ENCODE peak calls at places on chromosomes 7 and 10, in ten cellular contexts. N is sigmoid colon, W is heart left ventricle, Z is iPS DF 6.9, I is pancreas, G is AG04450, S is OCI-LY7, U is IMR-90, Q is SJSA1, B is tibial artery. M is an unnamed sample.

GRCh38 chr10:90635111-90635798 is 222.6 kb downstream of the HTR7 start:
- DNase-seq in N (no peak), W (no peak), Z (no peak), I (no peak), G (no peak), S (no peak), U (no peak), Q (no peak), B (no peak), M (no peak)

GRCh38 chr10:30600005-30600404 is 29.5 kb downstream of the LYZL2 start:
- DNase-seq in N (no peak), W (no peak), Z (no peak), I (no peak), G (no peak), S (no peak), U (peak), Q (no peak), B (no peak), M (no peak)

GRCh38 chr7:129959480-129960332 is 6.9 kb upstream of the UBE2H start:
- DNase-seq in N (peak), W (no peak), Z (no peak), I (peak), G (no peak), S (no peak), U (no peak), Q (no peak), B (no peak), M (no peak)

GRCh38 chr7:17633099-17633498 is 307.2 kb downstream of the SNX13 start:
- DNase-seq in N (no peak), W (no peak), Z (no peak), I (no peak), G (no peak), S (no peak), U (peak), Q (no peak), B (no peak), M (no peak)

GRCh38 chr7:47669178-47669878 is 87.4 kb upstream of the TNS3 start:
- DNase-seq in N (peak), W (peak), Z (no peak), I (no peak), G (peak), S (peak), U (peak), Q (peak), B (peak), M (no peak)

GRCh38 chr10:98258683-98259454 is 9.1 kb downstream of the LOXL4 start:
- DNase-seq in N (no peak), W (no peak), Z (no peak), I (no peak), G (no peak), S (no peak), U (no peak), Q (no peak), B (no peak), M (no peak)

GRCh38 chr10:71213761-71214440 is 1.5 kb downstream of the UNC5B start:
- DNase-seq in N (no peak), W (no peak), Z (no peak), I (peak), G (no peak), S (no peak), U (peak), Q (no peak), B (peak), M (no peak)

GRCh38 chr7:28988818-28989595 is 30.9 kb upstream of the TRIL start:
- DNase-seq in N (peak), W (peak), Z (no peak), I (no peak), G (peak), S (no peak), U (peak), Q (peak), B (peak), M (no peak)

GRCh38 chr7:50475340-50475739 is 25.2 kb upstream of the FIGNL1 start:
- DNase-seq in N (no peak), W (no peak), Z (no peak), I (no peak), G (no peak), S (no peak), U (no peak), Q (no peak), B (no peak), M (no peak)

GRCh38 chr10:72847681-72848080 is 45.9 kb upstream of the OIT3 start:
- DNase-seq in N (no peak), W (no peak), Z (no peak), I (no peak), G (no peak), S (no peak), U (peak), Q (no peak), B (no peak), M (no peak)

GRCh38 chr10:93995598-93996271 is 2.0 kb downstream of the PLCE1 start:
- DNase-seq in N (no peak), W (no peak), Z (no peak), I (no peak), G (no peak), S (no peak), U (peak), Q (peak), B (no peak), M (no peak)

GRCh38 chr10:58209669-58210068 is 58.0 kb downstream of the IPMK start:
- DNase-seq in N (no peak), W (peak), Z (no peak), I (no peak), G (no peak), S (no peak), U (peak), Q (no peak), B (no peak), M (no peak)

GRCh38 chr7:130210181-130210935 is 2.7 kb downstream of the SSMEM1 start:
- DNase-seq in N (no peak), W (no peak), Z (no peak), I (no peak), G (no peak), S (no peak), U (peak), Q (no peak), B (no peak), M (no peak)

GRCh38 chr10:60883187-60883586 is 60.8 kb downstream of the RHOBTB1 start:
- DNase-seq in N (no peak), W (peak), Z (no peak), I (no peak), G (no peak), S (peak), U (peak), Q (no peak), B (no peak), M (no peak)

GRCh38 chr10:60423920-60424319 is 34.2 kb upstream of the ANK3 start:
- DNase-seq in N (no peak), W (no peak), Z (no peak), I (no peak), G (no peak), S (no peak), U (no peak), Q (no peak), B (no peak), M (no peak)

GRCh38 chr10:83952273-83952672 is 187.0 kb upstream of the GHITM start:
- DNase-seq in N (no peak), W (no peak), Z (no peak), I (no peak), G (no peak), S (no peak), U (no peak), Q (no peak), B (no peak), M (no peak)

GRCh38 chr10:34178196-34178595 is 636.9 kb downstream of the PARD3 start:
- DNase-seq in N (no peak), W (no peak), Z (no peak), I (no peak), G (no peak), S (no peak), U (no peak), Q (no peak), B (no peak), M (no peak)

GRCh38 chr7:97002555-97003261 is 2.6 kb upstream of the DLX6 start:
- DNase-seq in N (no peak), W (no peak), Z (no peak), I (no peak), G (no peak), S (no peak), U (no peak), Q (no peak), B (no peak), M (no peak)

GRCh38 chr7:46990761-46991160 is 591.1 kb downstream of the TNS3 start:
- DNase-seq in N (no peak), W (no peak), Z (no peak), I (no peak), G (no peak), S (no peak), U (peak), Q (no peak), B (no peak), M (no peak)

GRCh38 chr7:2934211-2934731 is 90.2 kb upstream of the GNA12 start:
- DNase-seq in N (peak), W (no peak), Z (no peak), I (peak), G (peak), S (no peak), U (peak), Q (peak), B (peak), M (peak)

GRCh38 chr10:72388062-72388461 is 33.3 kb upstream of the DNAJB12 start:
- DNase-seq in N (no peak), W (no peak), Z (no peak), I (no peak), G (no peak), S (no peak), U (no peak), Q (no peak), B (no peak), M (no peak)

DNA sequence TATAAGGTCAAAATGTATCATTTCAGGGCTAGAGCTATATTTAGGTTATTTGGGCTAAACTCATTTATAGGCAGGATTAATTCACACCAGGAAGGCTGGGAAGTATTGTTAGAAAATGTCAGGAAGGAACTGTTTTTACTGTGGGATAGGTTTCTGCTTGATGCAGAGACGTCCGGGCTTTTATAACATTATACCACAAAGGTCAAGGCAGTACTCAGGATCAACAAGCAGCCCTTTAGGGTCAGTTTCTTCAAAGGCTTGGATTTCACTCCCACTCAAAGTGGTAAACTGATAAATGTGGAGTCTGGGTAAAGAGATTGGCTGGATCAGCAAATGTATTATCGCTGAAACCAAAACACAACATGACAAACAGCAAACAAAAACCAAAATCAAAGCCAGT is 127.2 kb downstream of the ARL5B start:
- DNase-seq in N (no peak), W (no peak), Z (no peak), I (no peak), G (no peak), S (no peak), U (no peak), Q (no peak), B (no peak), M (no peak)
- H3K4me3 ChIP-seq in N (no peak), W (no peak), Z (no peak), I (no peak), G (no peak), S (no peak), U (no peak), Q (no peak), B (no peak), M (no peak)

GRCh38 chr10:74854610-74855009 is 28.2 kb downstream of the KAT6B start:
- DNase-seq in N (no peak), W (no peak), Z (no peak), I (no peak), G (no peak), S (peak), U (no peak), Q (no peak), B (no peak), M (no peak)
- H3K4me3 ChIP-seq in N (no peak), W (no peak), Z (no peak), I (no peak), G (no peak), S (peak), U (no peak), Q (no peak), B (no peak), M (no peak)

DNA sequence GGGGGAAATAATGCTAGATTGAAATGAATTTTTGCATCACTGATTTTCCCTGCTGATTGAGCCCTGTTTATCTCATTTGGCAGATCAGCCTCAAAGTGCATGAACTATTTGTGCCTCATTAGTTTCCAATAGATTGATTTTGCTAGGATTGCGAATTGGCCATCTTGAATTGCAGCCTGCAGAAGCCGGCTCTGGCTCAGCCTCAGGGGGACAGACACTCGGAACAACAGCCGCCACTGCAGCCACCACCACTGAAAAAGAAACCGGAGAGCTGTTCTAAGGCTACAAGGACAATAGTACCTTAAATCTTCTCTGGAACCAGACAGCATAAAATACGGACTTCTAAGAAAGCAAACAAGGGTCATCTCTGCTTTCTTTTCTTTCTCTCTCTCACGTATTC is 11.3 kb upstream of the SORBS1 start:
- DNase-seq in N (no peak), W (no peak), Z (no peak), I (no peak), G (no peak), S (no peak), U (no peak), Q (no peak), B (no peak), M (no peak)
- H3K4me3 ChIP-seq in N (peak), W (no peak), Z (no peak), I (no peak), G (no peak), S (no peak), U (no peak), Q (no peak), B (no peak), M (no peak)

GRCh38 chr7:138004046-138004445 is 2.2 kb upstream of the CREB3L2 start:
- DNase-seq in N (no peak), W (no peak), Z (no peak), I (no peak), G (no peak), S (no peak), U (no peak), Q (no peak), B (no peak), M (no peak)

GRCh38 chr7:138001529-138002095 is at the start of gene CREB3L2:
- DNase-seq in N (no peak), W (peak), Z (no peak), I (peak), G (no peak), S (peak), U (peak), Q (peak), B (peak), M (peak)

GRCh38 chr7:138004936-138005335 is 3.0 kb upstream of the CREB3L2 start:
- DNase-seq in N (no peak), W (no peak), Z (no peak), I (no peak), G (no peak), S (no peak), U (no peak), Q (no peak), B (no peak), M (no peak)

GRCh38 chr7:138002096-138002827 is 376 bp upstream of the CREB3L2 start:
- DNase-seq in N (peak), W (peak), Z (peak), I (peak), G (peak), S (peak), U (peak), Q (peak), B (peak), M (peak)

GRCh38 chr7:138002828-138003189 is 923 bp upstream of the CREB3L2 start:
- DNase-seq in N (no peak), W (no peak), Z (no peak), I (no peak), G (no peak), S (no peak), U (no peak), Q (no peak), B (no peak), M (no peak)
- H3K4me3 ChIP-seq in N (no peak), W (no peak), Z (no peak), I (no peak), G (no peak), S (peak), U (no peak), Q (no peak), B (no peak), M (peak)

GRCh38 chr7:78020131-78020873 is 221.7 kb downstream of the PHTF2 start:
- DNase-seq in N (peak), W (peak), Z (no peak), I (no peak), G (peak), S (peak), U (peak), Q (peak), B (peak), M (peak)

GRCh38 chr7:78020874-78021249 is 222.3 kb downstream of the PHTF2 start:
- DNase-seq in N (no peak), W (no peak), Z (no peak), I (no peak), G (no peak), S (no peak), U (no peak), Q (no peak), B (no peak), M (no peak)

GRCh38 chr7:78017621-78018100 is 219.1 kb downstream of the PHTF2 start:
- DNase-seq in N (no peak), W (no peak), Z (no peak), I (no peak), G (no peak), S (no peak), U (no peak), Q (no peak), B (no peak), M (no peak)

GRCh38 chr7:78019457-78020130 is 221.0 kb downstream of the PHTF2 start:
- DNase-seq in N (peak), W (peak), Z (no peak), I (peak), G (peak), S (peak), U (peak), Q (peak), B (peak), M (peak)

DNA sequence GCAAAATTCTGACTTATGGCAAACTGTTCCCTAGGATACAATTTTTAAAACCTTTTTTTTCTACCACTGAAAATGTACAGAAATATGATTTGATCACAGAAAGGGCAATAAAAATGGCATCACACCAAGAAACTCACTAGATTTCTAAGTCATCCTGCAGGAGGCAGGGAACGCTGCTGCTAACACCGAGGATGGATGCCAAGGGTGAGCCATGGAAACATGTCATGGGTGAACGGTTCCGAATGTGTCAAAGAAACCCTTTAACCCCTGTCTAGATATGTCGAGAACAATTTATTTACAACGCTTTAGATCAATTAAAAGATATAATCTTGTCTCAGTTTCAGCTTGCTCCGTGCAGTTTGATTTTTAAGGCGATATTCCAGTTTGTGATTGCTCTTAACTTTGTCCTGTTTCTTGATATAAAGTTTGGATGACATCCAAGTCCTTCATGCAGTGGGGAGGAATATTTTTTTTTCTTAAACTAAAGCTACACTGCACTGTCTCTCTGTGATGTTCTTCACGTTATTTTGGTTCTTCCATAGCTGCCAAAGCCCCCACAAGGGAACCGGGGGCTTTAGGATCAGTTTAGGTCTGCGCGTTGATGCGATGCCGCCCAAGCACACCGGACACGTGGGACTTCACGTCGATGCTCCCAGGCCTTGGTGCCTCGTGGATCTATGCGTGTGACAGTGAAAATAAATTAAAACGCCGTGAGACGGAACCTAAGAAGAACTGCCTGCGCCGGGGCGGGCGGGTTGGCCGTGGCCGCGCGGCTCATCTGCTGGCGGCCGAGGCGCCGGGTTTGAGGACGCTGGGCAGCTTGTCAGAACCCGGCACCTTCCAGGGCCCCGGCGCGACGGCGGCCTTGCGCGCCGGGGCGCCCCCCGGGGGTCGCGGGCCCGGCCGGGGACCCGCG is 220.2 kb downstream of the PHTF2 start:
- DNase-seq in N (peak), W (peak), Z (no peak), I (peak), G (no peak), S (no peak), U (peak), Q (no peak), B (peak), M (peak)
- H3K4me3 ChIP-seq in N (peak), W (no peak), Z (peak), I (peak), G (peak), S (peak), U (peak), Q (peak), B (peak), M (peak)

DNA sequence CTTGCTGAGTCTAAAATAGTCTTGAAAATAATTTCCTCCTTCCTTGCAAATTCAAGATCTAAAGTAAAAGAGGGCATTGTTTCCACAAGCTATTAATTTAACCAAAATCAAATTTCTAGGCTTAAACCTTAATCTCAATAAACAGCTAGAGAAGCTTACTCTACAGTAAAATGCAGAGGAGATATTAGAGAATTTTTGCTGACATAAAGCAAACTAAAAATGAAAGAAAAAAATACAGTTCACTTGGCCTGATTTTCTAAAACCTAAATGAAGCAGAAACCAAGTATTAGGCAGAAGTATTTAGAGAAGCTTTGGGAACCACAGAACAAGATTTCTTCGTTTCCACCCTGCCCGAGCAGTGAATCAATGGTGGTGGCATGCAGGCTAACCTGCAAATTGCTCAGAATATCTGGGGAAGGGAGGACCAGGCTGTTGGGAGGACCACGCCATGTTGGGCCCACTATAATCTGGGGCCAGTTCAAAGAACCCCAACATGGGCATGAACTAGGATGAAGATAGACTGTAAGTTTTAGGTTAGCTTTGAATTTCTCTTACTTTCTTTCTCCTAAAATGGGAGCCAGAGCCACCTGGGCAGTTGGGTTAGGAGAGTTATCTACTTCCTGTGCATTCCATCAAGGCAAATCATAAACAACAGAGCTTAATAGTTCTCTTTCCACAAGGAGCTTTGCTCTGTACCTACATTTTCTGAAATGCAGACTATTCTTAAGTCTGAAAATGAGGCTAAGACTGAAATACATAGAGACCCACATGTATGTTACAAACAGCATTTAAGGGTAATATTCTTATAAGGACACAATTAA is 4.1 kb downstream of the LAMB1 start:
- DNase-seq in N (no peak), W (no peak), Z (no peak), I (no peak), G (no peak), S (no peak), U (no peak), Q (no peak), B (no peak), M (no peak)
- H3K4me3 ChIP-seq in N (peak), W (no peak), Z (no peak), I (no peak), G (peak), S (no peak), U (no peak), Q (no peak), B (no peak), M (no peak)

DNA sequence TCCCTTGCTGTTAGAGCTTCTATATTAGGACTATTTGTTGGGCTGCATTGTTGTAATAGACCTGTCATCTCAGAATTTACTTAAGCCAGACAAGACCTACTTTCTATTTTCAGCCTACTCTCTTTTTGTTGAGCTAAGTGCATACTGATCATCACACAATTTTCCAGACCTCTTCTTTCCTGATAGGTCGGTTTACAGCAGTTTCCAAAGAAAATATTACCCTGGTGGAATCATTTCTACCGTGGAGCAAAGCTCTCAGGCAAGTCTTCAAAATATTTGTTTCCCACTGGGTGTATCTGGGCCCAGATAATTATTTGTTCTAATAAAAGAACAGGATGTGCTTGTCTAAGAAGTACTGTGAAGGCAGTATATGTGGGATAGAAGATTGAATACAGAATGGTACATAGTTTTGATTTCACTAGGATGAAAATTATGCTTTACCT is 412.0 kb upstream of the KLF6 start:
- DNase-seq in N (no peak), W (no peak), Z (no peak), I (no peak), G (no peak), S (no peak), U (peak), Q (no peak), B (no peak), M (no peak)
- H3K4me3 ChIP-seq in N (no peak), W (no peak), Z (no peak), I (no peak), G (no peak), S (no peak), U (no peak), Q (no peak), B (no peak), M (no peak)

M was measured in dorsolateral prefrontal cortex.